ENCODE peak calls at places on chromosomes 16 and 17, in five cellular contexts. One of them, this sample, is unnamed.

GRCh38 chr17:66411498-66411897 is 109.1 kb downstream of the PRKCA start:
- DNase-seq in uterus: no peak
- DNase-seq in gastrocnemius medialis: no peak
- DNase-seq in A549: no peak
- DNase-seq in prostate gland: no peak
- DNase-seq in this sample: no peak

GRCh38 chr16:24018485-24018884 is 182.7 kb downstream of the PRKCB start:
- DNase-seq in A549: no peak
- DNase-seq in gastrocnemius medialis: no peak
- DNase-seq in uterus: no peak
- DNase-seq in prostate gland: no peak
- DNase-seq in this sample: no peak

GRCh38 chr17:73351764-73352163 is 40.0 kb upstream of the CDC42EP4 start:
- DNase-seq in gastrocnemius medialis: no peak
- DNase-seq in A549: no peak
- DNase-seq in prostate gland: no peak
- DNase-seq in uterus: no peak
- DNase-seq in this sample: no peak

GRCh38 chr17:28612531-28612930 is 1.5 kb downstream of the RSKR start:
- DNase-seq in A549: no peak
- DNase-seq in prostate gland: no peak
- DNase-seq in uterus: no peak
- DNase-seq in gastrocnemius medialis: no peak
- DNase-seq in this sample: no peak

GRCh38 chr16:75306102-75306762 is 54.8 kb upstream of the BCAR1 start:
- DNase-seq in uterus: no peak
- DNase-seq in A549: peak; percentile 88
- DNase-seq in gastrocnemius medialis: peak; percentile 27
- DNase-seq in prostate gland: peak; percentile 10
- DNase-seq in this sample: no peak

GRCh38 chr17:45364531-45365390 is 47.9 kb upstream of the MAP3K14 start:
- DNase-seq in A549: peak; percentile 44
- DNase-seq in uterus: no peak
- DNase-seq in gastrocnemius medialis: no peak
- DNase-seq in prostate gland: no peak
- DNase-seq in this sample: no peak

GRCh38 chr17:60888812-60889709 is 211.4 kb downstream of the BCAS3 start:
- DNase-seq in A549: no peak
- DNase-seq in gastrocnemius medialis: no peak
- DNase-seq in prostate gland: no peak
- DNase-seq in uterus: no peak
- DNase-seq in this sample: no peak

GRCh38 chr16:51569204-51569911 is 418.3 kb upstream of the SALL1 start:
- DNase-seq in gastrocnemius medialis: no peak
- DNase-seq in uterus: no peak
- DNase-seq in A549: no peak
- DNase-seq in prostate gland: no peak
- DNase-seq in this sample: no peak

GRCh38 chr16:62190426-62190825 is 154.2 kb upstream of the CDH8 start:
- DNase-seq in prostate gland: no peak
- DNase-seq in uterus: no peak
- DNase-seq in A549: peak; percentile 14
- DNase-seq in gastrocnemius medialis: no peak
- DNase-seq in this sample: no peak

GRCh38 chr16:28297784-28298510 is 5.6 kb downstream of the SBK1 start:
- DNase-seq in uterus: no peak
- DNase-seq in prostate gland: no peak
- DNase-seq in A549: no peak
- DNase-seq in gastrocnemius medialis: no peak
- DNase-seq in this sample: no peak

GRCh38 chr17:12619444-12620199 is 46.1 kb upstream of the MYOCD start:
- DNase-seq in A549: peak; percentile 29
- DNase-seq in uterus: peak; percentile 83
- DNase-seq in prostate gland: no peak
- DNase-seq in gastrocnemius medialis: no peak
- DNase-seq in this sample: no peak

GRCh38 chr16:69073181-69073669 is 32.2 kb upstream of the HAS3 start:
- DNase-seq in uterus: no peak
- DNase-seq in gastrocnemius medialis: no peak
- DNase-seq in prostate gland: no peak
- DNase-seq in A549: peak; percentile 87
- DNase-seq in this sample: no peak

GRCh38 chr17:75131278-75132017 is at the start of gene NT5C:
- DNase-seq in gastrocnemius medialis: peak; percentile 77
- DNase-seq in uterus: peak; percentile 80
- DNase-seq in A549: peak; percentile 91
- DNase-seq in prostate gland: peak; percentile 76
- DNase-seq in this sample: peak; percentile 76

GRCh38 chr16:19810817-19811731 is 73.6 kb downstream of the GPRC5B start:
- DNase-seq in gastrocnemius medialis: no peak
- DNase-seq in A549: peak; percentile 88
- DNase-seq in uterus: no peak
- DNase-seq in prostate gland: no peak
- DNase-seq in this sample: no peak

GRCh38 chr17:57629470-57629869 is 115.6 kb downstream of the CCDC182 start:
- DNase-seq in uterus: no peak
- DNase-seq in prostate gland: no peak
- DNase-seq in A549: no peak
- DNase-seq in gastrocnemius medialis: peak; percentile 6
- DNase-seq in this sample: no peak

GRCh38 chr16:72836985-72837384 is 210.9 kb downstream of the ZFHX3 start:
- DNase-seq in A549: peak; percentile 22
- DNase-seq in uterus: no peak
- DNase-seq in prostate gland: no peak
- DNase-seq in gastrocnemius medialis: no peak
- DNase-seq in this sample: no peak

GRCh38 chr17:10127819-10128375 is 70.5 kb downstream of the GAS7 start:
- DNase-seq in A549: no peak
- DNase-seq in uterus: peak; percentile 92
- DNase-seq in prostate gland: no peak
- DNase-seq in gastrocnemius medialis: peak; percentile 77
- DNase-seq in this sample: no peak

GRCh38 chr17:77740481-77740880 is 218.0 kb upstream of the TNRC6C start:
- DNase-seq in A549: no peak
- DNase-seq in uterus: no peak
- DNase-seq in prostate gland: no peak
- DNase-seq in gastrocnemius medialis: no peak
- DNase-seq in this sample: no peak

GRCh38 chr17:45413498-45413923 is 19.2 kb downstream of the ARHGAP27 start:
- DNase-seq in A549: no peak
- DNase-seq in uterus: no peak
- DNase-seq in gastrocnemius medialis: peak; percentile 48
- DNase-seq in prostate gland: no peak
- DNase-seq in this sample: no peak

DNA sequence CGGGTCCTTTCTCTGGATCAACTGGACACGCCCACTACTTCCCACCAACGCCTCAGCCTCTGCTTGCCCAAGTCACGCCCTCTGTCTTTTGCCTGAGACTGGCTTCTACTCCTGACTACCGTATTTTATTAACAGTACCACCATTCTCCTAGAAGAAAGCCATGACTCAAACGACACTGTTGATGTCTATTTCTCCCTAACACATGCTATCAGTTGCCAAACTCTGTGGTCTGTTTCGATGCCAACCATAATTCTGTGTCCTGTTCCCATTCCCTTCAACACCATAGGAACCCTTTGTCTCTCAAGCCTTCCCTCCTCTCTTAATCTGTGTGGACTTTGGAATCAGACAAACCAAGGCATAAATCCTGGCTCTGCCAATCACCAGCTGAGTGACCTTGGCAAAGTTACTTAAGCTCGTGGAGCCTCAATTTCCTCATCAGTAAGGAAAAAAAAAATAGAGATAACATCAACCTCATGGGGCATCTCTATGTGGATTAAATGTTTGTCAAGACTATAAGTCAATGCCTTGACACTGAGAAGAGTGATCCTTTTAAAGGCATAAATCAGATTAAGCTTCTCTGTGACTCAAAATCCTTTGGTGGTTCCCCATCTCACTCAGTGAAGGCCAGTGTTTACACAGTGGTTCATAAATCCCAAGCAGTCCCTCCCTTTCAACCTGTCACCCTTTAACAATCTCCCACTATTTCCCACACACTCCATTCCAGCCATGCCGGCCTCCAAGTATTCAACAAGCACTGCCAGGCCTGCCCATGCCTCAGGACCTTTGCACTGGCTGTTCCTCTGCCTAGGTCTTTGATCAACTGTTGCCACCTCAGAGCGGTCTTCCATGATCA is 45.6 kb downstream of the ERN1 start:
- DNase-seq in uterus: no peak
- DNase-seq in prostate gland: no peak
- DNase-seq in A549: peak; percentile 75
- DNase-seq in gastrocnemius medialis: no peak
- DNase-seq in this sample: no peak
- H3K9me3 ChIP-seq in uterus: no peaks in the 10 kb centered on the region
- H3K9me3 ChIP-seq in prostate gland: no peaks in the 10 kb centered on the region
- H3K9me3 ChIP-seq in A549: no peaks in the 10 kb centered on the region
- H3K9me3 ChIP-seq in gastrocnemius medialis: no peaks in the 10 kb centered on the region
- H3K9me3 ChIP-seq in this sample: no peaks in the 10 kb centered on the region

GRCh38 chr17:76268991-76269981 is 4.1 kb downstream of the UBALD2 start:
- DNase-seq in uterus: no peak
- DNase-seq in prostate gland: no peak
- DNase-seq in gastrocnemius medialis: peak; percentile 72
- DNase-seq in A549: no peak
- DNase-seq in this sample: no peak
- TF ChIP-seq POLR2A in uterus: no peak
- TF ChIP-seq POLR2A in prostate gland: no peak
- TF ChIP-seq POLR2A in gastrocnemius medialis: no peak
- TF ChIP-seq POLR2A in A549: no peak
- TF ChIP-seq POLR2A in this sample: no peak

GRCh38 chr17:54221499-54221898 is 398.8 kb downstream of the KIF2B start:
- DNase-seq in uterus: no peak
- DNase-seq in A549: no peak
- DNase-seq in prostate gland: no peak
- DNase-seq in gastrocnemius medialis: no peak
- DNase-seq in this sample: no peak
- H3K9me3 ChIP-seq in uterus: no peaks in the 10 kb centered on the region
- H3K9me3 ChIP-seq in A549: no peaks in the 10 kb centered on the region
- H3K9me3 ChIP-seq in prostate gland: no peaks in the 10 kb centered on the region
- H3K9me3 ChIP-seq in gastrocnemius medialis: no peaks in the 10 kb centered on the region
- H3K9me3 ChIP-seq in this sample: no peaks in the 10 kb centered on the region

GRCh38 chr16:88569985-88570690 is at the start of gene ZC3H18:
- DNase-seq in uterus: peak; percentile 95
- DNase-seq in gastrocnemius medialis: peak; percentile 94
- DNase-seq in prostate gland: peak; percentile 96
- DNase-seq in A549: peak; percentile 95
- DNase-seq in this sample: peak; percentile 95
- TF ChIP-seq POLR2A in uterus: peak; percentile 59
- TF ChIP-seq POLR2A in gastrocnemius medialis: peak; percentile 58
- TF ChIP-seq POLR2A in prostate gland: peak; percentile 51
- TF ChIP-seq POLR2A in A549: peak; percentile 50
- TF ChIP-seq POLR2A in this sample: no peak

DNA sequence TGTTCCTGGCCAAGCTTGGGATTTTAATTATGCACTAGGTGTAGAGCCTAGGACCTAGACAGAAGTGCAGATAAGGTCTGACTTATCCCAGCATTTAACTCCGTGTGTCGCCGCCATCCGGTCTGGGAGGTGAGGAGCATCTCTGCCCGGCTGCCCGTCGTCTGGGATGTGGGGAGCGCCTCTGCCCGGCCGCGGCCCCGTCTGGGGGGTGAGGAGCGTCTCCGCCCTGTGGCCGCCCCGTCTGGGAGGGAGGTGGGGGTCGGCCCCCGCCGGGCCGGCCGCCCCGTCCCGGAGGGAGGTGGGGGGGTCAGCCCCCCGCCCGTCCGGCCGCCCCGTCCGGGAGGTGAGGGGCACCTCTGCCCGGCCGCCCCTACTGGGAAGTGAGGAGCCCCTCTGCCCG is 7.1 kb upstream of the B4GALNT2 start:
- DNase-seq in prostate gland: no peak
- DNase-seq in A549: no peak
- DNase-seq in uterus: no peak
- DNase-seq in gastrocnemius medialis: no peak
- DNase-seq in this sample: no peak
- H3K9me3 ChIP-seq in prostate gland: no peaks in the 10 kb centered on the region
- H3K9me3 ChIP-seq in A549: peaks cover 2% of the 10 kb centered on the region
- H3K9me3 ChIP-seq in uterus: no peaks in the 10 kb centered on the region
- H3K9me3 ChIP-seq in gastrocnemius medialis: no peaks in the 10 kb centered on the region
- H3K9me3 ChIP-seq in this sample: no peaks in the 10 kb centered on the region

GRCh38 chr17:44110011-44110686 is 13.3 kb downstream of the HDAC5 start:
- DNase-seq in A549: no peak
- DNase-seq in uterus: no peak
- DNase-seq in prostate gland: no peak
- DNase-seq in gastrocnemius medialis: no peak
- DNase-seq in this sample: no peak

GRCh38 chr17:44110823-44111633 is 12.4 kb downstream of the HDAC5 start:
- DNase-seq in A549: peak; percentile 86
- DNase-seq in prostate gland: peak; percentile 94
- DNase-seq in gastrocnemius medialis: peak; percentile 99
- DNase-seq in uterus: peak; percentile 98
- DNase-seq in this sample: peak; percentile 94

GRCh38 chr17:44106801-44107200 is 16.6 kb downstream of the HDAC5 start:
- DNase-seq in uterus: no peak
- DNase-seq in A549: no peak
- DNase-seq in gastrocnemius medialis: no peak
- DNase-seq in prostate gland: no peak
- DNase-seq in this sample: no peak

GRCh38 chr17:44109312-44109630 is 14.2 kb downstream of the HDAC5 start:
- DNase-seq in prostate gland: no peak
- DNase-seq in gastrocnemius medialis: no peak
- DNase-seq in uterus: no peak
- DNase-seq in A549: no peak
- DNase-seq in this sample: no peak

GRCh38 chr17:44108440-44109311 is 14.8 kb downstream of the HDAC5 start:
- DNase-seq in gastrocnemius medialis: peak; percentile 94
- DNase-seq in prostate gland: peak; percentile 29
- DNase-seq in uterus: peak; percentile 94
- DNase-seq in A549: peak; percentile 88
- DNase-seq in this sample: peak; percentile 70
- TF ChIP-seq POLR2A in gastrocnemius medialis: peak; percentile 43
- TF ChIP-seq POLR2A in prostate gland: no peak
- TF ChIP-seq POLR2A in uterus: no peak
- TF ChIP-seq POLR2A in A549: no peak
- TF ChIP-seq POLR2A in this sample: no peak

GRCh38 chr16:35733278-35733965 is 2274.0 kb downstream of the TP53TG3F start:
- DNase-seq in prostate gland: no peak
- DNase-seq in A549: no peak
- DNase-seq in uterus: no peak
- DNase-seq in gastrocnemius medialis: no peak
- DNase-seq in this sample: no peak
- H3K9me3 ChIP-seq in prostate gland: no peaks in the 10 kb centered on the region
- H3K9me3 ChIP-seq in A549: no peaks in the 10 kb centered on the region
- H3K9me3 ChIP-seq in uterus: no peaks in the 10 kb centered on the region
- H3K9me3 ChIP-seq in gastrocnemius medialis: no peaks in the 10 kb centered on the region
- H3K9me3 ChIP-seq in this sample: peaks cover 32% of the 10 kb centered on the region